ENCODE peak calls at places on chromosomes 11 and 22, in nine cellular contexts. O, I, H, F, G, Y, S, R and A are unnamed samples.

GRCh38 chr11:117610901-117611300 is 186.1 kb downstream of the DSCAML1 start:
- DNase-seq in O (no peak), I (no peak), H (no peak), F (no peak), G (no peak), Y (no peak), S (no peak), R (peak), A (no peak)

GRCh38 chr22:45585437-45585755 is 82.7 kb downstream of the FBLN1 start:
- DNase-seq in O (no peak), I (no peak), H (no peak), F (no peak), G (no peak), Y (no peak), S (no peak), R (peak), A (no peak)

GRCh38 chr11:77147668-77148321 is 19.7 kb downstream of the MYO7A start:
- DNase-seq in O (no peak), I (no peak), H (no peak), F (no peak), G (no peak), Y (no peak), S (peak), R (peak), A (no peak)

GRCh38 chr11:125262825-125263218 is 98.3 kb downstream of the PKNOX2 start:
- DNase-seq in O (no peak), I (peak), H (no peak), F (no peak), G (no peak), Y (no peak), S (no peak), R (no peak), A (no peak)

GRCh38 chr11:115303304-115303703 is 200.9 kb downstream of the CADM1 start:
- DNase-seq in O (no peak), I (no peak), H (no peak), F (no peak), G (no peak), Y (no peak), S (no peak), R (no peak), A (no peak)

GRCh38 chr22:26174280-26174679 is 5.0 kb downstream of the SEZ6L start:
- DNase-seq in O (peak), I (peak), H (no peak), F (no peak), G (no peak), Y (peak), S (no peak), R (peak), A (no peak)

GRCh38 chr11:113937918-113938317 is 33.3 kb downstream of the HTR3B start:
- DNase-seq in O (no peak), I (no peak), H (no peak), F (no peak), G (no peak), Y (no peak), S (no peak), R (no peak), A (no peak)

GRCh38 chr11:134566311-134566710 is 154.3 kb upstream of the B3GAT1 start:
- DNase-seq in O (no peak), I (no peak), H (no peak), F (no peak), G (no peak), Y (no peak), S (no peak), R (no peak), A (no peak)

GRCh38 chr11:6474806-6475500 is 1.2 kb upstream of the TRIM3 start:
- DNase-seq in O (no peak), I (no peak), H (no peak), F (no peak), G (no peak), Y (peak), S (no peak), R (peak), A (no peak)

GRCh38 chr11:99418927-99419707 is 398.4 kb downstream of the CNTN5 start:
- DNase-seq in O (no peak), I (no peak), H (no peak), F (no peak), G (peak), Y (peak), S (no peak), R (peak), A (no peak)

GRCh38 chr11:132744771-132745170 is 787.5 kb downstream of the OPCML start:
- DNase-seq in O (no peak), I (peak), H (no peak), F (no peak), G (no peak), Y (peak), S (no peak), R (peak), A (no peak)